ENCODE peak calls at places on chromosomes 11 and 22, in nine cellular contexts. Q is GM23338; E is mucosa of descending colon; H is CD8-positive, alpha-beta T cell; N is transverse colon; D is thoracic aorta; U is vagina; A is cardiac muscle cell; T is hepatocyte. Y is an unnamed sample. For H3K4me1, the result is how much of the 10 kb centered on the place peaks cover.

GRCh38 chr11:111452146-111452545 is 60.0 kb downstream of the BTG4 start:
- DNase-seq in Q (no peak), E (no peak), H (no peak), N (no peak), D (no peak), U (no peak), A (no peak), T (no peak), Y (no peak)

GRCh38 chr11:44310456-44311272 is 725 bp upstream of the ALX4 start:
- DNase-seq in Q (peak), E (no peak), H (no peak), N (no peak), D (no peak), U (no peak), A (no peak), T (no peak), Y (no peak)

GRCh38 chr22:46002757-46003270 is 25.9 kb upstream of the WNT7B start:
- DNase-seq in Q (no peak), E (no peak), H (no peak), N (no peak), D (no peak), U (no peak), A (no peak), T (no peak), Y (no peak)

GRCh38 chr11:128516886-128517285 is 70.5 kb downstream of the ETS1 start:
- DNase-seq in Q (no peak), E (no peak), H (no peak), N (no peak), D (no peak), U (no peak), A (no peak), T (no peak), Y (no peak)

GRCh38 chr22:37095113-37095512 is 14.4 kb downstream of the TMPRSS6 start:
- DNase-seq in Q (no peak), E (no peak), H (no peak), N (no peak), D (no peak), U (no peak), A (no peak), T (no peak), Y (no peak)

GRCh38 chr22:30830907-30831306 is 136.2 kb downstream of the OSBP2 start:
- DNase-seq in Q (peak), E (no peak), H (no peak), N (peak), D (no peak), U (no peak), A (no peak), T (no peak), Y (peak)

GRCh38 chr11:80107415-80107814 is 666.6 kb upstream of the TENM4 start:
- DNase-seq in Q (peak), E (no peak), H (no peak), N (no peak), D (no peak), U (no peak), A (no peak), T (no peak), Y (no peak)

GRCh38 chr11:2377511-2378443 is 667 bp downstream of the CD81 start:
- DNase-seq in Q (peak), E (peak), H (peak), N (peak), D (no peak), U (no peak), A (peak), T (peak), Y (peak)

GRCh38 chr11:64276653-64277431 is 7.6 kb downstream of the BAD start:
- DNase-seq in Q (no peak), E (peak), H (no peak), N (peak), D (no peak), U (no peak), A (no peak), T (no peak), Y (peak)

GRCh38 chr22:25551396-25551795 is 13.1 kb upstream of the GRK3 start:
- DNase-seq in Q (no peak), E (no peak), H (no peak), N (no peak), D (no peak), U (no peak), A (no peak), T (no peak), Y (no peak)

GRCh38 chr11:66728760-66729385 is at the start of gene SPTBN2:
- DNase-seq in Q (peak), E (peak), H (no peak), N (peak), D (no peak), U (no peak), A (peak), T (peak), Y (no peak)

GRCh38 chr11:7170431-7170830 is 81.3 kb upstream of the SYT9 start:
- DNase-seq in Q (no peak), E (no peak), H (no peak), N (no peak), D (no peak), U (no peak), A (no peak), T (no peak), Y (no peak)

GRCh38 chr11:7599209-7599608 is 74.1 kb downstream of the CYB5R2 start:
- DNase-seq in Q (no peak), E (no peak), H (no peak), N (no peak), D (no peak), U (no peak), A (no peak), T (no peak), Y (no peak)

GRCh38 chr22:41445171-41446056 is 1.2 kb downstream of the TOB2 start:
- DNase-seq in Q (peak), E (peak), H (peak), N (peak), D (no peak), U (no peak), A (peak), T (peak), Y (peak)

GRCh38 chr22:37419916-37420655 is 7.2 kb downstream of the ELFN2 start:
- DNase-seq in Q (peak), E (no peak), H (no peak), N (no peak), D (no peak), U (no peak), A (peak), T (peak), Y (no peak)

GRCh38 chr11:121198491-121198890 is 94.1 kb upstream of the SC5D start:
- DNase-seq in Q (peak), E (no peak), H (no peak), N (no peak), D (no peak), U (no peak), A (no peak), T (no peak), Y (no peak)

GRCh38 chr11:107929611-107930200 is 1.5 kb downstream of the RAB39A start:
- DNase-seq in Q (peak), E (no peak), H (no peak), N (no peak), D (no peak), U (no peak), A (no peak), T (no peak), Y (no peak)

GRCh38 chr11:6200975-6201374 is 2.0 kb downstream of the OR52W1 start:
- DNase-seq in Q (no peak), E (no peak), H (no peak), N (peak), D (no peak), U (no peak), A (no peak), T (no peak), Y (no peak)

GRCh38 chr11:70226967-70227366 is 23.9 kb downstream of the FADD start:
- DNase-seq in Q (peak), E (no peak), H (no peak), N (no peak), D (no peak), U (no peak), A (peak), T (no peak), Y (no peak)

GRCh38 chr22:21443057-21443734 is 24.0 kb upstream of the TMEM191C start:
- DNase-seq in Q (no peak), E (peak), H (no peak), N (no peak), D (no peak), U (no peak), A (no peak), T (no peak), Y (no peak)

GRCh38 chr11:18010977-18011586 is 1.8 kb downstream of the SERGEF start:
- DNase-seq in Q (no peak), E (no peak), H (no peak), N (no peak), D (no peak), U (no peak), A (no peak), T (no peak), Y (no peak)

GRCh38 chr22:38085056-38085455 is 1.1 kb upstream of the SLC16A8 start:
- DNase-seq in Q (no peak), E (no peak), H (no peak), N (no peak), D (no peak), U (no peak), A (no peak), T (no peak), Y (no peak)

GRCh38 chr22:22229683-22230420 is 14.7 kb upstream of the VPREB1 start:
- DNase-seq in Q (no peak), E (no peak), H (no peak), N (no peak), D (no peak), U (peak), A (no peak), T (no peak), Y (no peak)

GRCh38 chr22:49968831-49969661 is 8.5 kb downstream of the PIM3 start:
- DNase-seq in Q (no peak), E (peak), H (no peak), N (no peak), D (peak), U (peak), A (no peak), T (peak), Y (no peak)

DNA sequence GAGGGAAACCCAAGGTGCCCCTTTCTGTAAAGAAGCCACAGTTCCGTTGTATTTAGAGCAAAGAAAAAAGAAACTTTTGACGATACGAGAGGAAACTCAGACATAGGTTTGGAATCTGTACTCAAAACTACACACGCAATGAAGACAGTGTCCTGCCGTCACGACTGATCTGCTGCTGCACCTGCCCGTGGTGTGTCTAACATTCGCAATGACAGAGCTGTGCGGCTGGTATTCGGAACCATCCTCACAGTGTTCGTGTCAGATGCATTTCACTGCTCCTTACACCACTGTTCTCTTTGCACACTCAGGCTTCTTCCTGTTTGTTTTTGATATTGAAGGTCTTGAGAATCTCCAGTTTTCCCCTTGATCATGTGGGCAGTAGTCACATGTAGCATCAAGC is 84.8 kb downstream of the RTL6 start:
- DNase-seq in Q (no peak), E (peak), H (no peak), N (no peak), D (no peak), U (no peak), A (no peak), T (no peak), Y (no peak)
- H3K4me1 ChIP-seq in Q (under half), E (under half), H (under half), N (under half), D (under half), U (under half), A (under half), T (under half), Y (under half)

GRCh38 chr11:61881397-61881796 is 9.9 kb downstream of the FADS3 start:
- DNase-seq in Q (peak), E (no peak), H (no peak), N (no peak), D (no peak), U (no peak), A (no peak), T (no peak), Y (no peak)
- H3K4me1 ChIP-seq in Q (under half), E (under half), H (under half), N (under half), D (under half), U (under half), A (under half), T (under half), Y (under half)

GRCh38 chr22:20225693-20225966 is 42.5 kb downstream of the RTN4R start:
- DNase-seq in Q (no peak), E (no peak), H (no peak), N (no peak), D (no peak), U (no peak), A (no peak), T (no peak), Y (no peak)
- H3K4me1 ChIP-seq in Q (under half), E (under half), H (under half), N (under half), D (under half), U (under half), A (under half), T (under half), Y (under half)

GRCh38 chr11:134233729-134234179 is 9.3 kb downstream of the VPS26B start:
- DNase-seq in Q (no peak), E (no peak), H (no peak), N (no peak), D (no peak), U (peak), A (no peak), T (no peak), Y (no peak)
- H3K4me1 ChIP-seq in Q (under half), E (under half), H (under half), N (under half), D (under half), U (under half), A (under half), T (under half), Y (under half)

GRCh38 chr11:68335693-68336092 is 23.3 kb downstream of the LRP5 start:
- DNase-seq in Q (no peak), E (no peak), H (no peak), N (no peak), D (no peak), U (no peak), A (no peak), T (no peak), Y (no peak)

GRCh38 chr11:68333176-68333575 is 20.8 kb downstream of the LRP5 start:
- DNase-seq in Q (no peak), E (no peak), H (no peak), N (no peak), D (no peak), U (no peak), A (no peak), T (no peak), Y (no peak)

GRCh38 chr11:68332186-68332585 is 19.8 kb downstream of the LRP5 start:
- DNase-seq in Q (no peak), E (no peak), H (no peak), N (no peak), D (no peak), U (no peak), A (no peak), T (no peak), Y (no peak)

GRCh38 chr11:68337399-68337835 is 25.0 kb downstream of the LRP5 start:
- DNase-seq in Q (no peak), E (peak), H (no peak), N (no peak), D (no peak), U (no peak), A (no peak), T (no peak), Y (no peak)

GRCh38 chr11:68334923-68335322 is 22.5 kb downstream of the LRP5 start:
- DNase-seq in Q (no peak), E (no peak), H (no peak), N (no peak), D (no peak), U (no peak), A (no peak), T (no peak), Y (no peak)
- H3K4me1 ChIP-seq in Q (under half), E (under half), H (under half), N (under half), D (under half), U (half or more), A (under half), T (under half), Y (under half)

GRCh38 chr11:26084313-26084712 is 247.6 kb upstream of the ANO3 start:
- DNase-seq in Q (no peak), E (no peak), H (no peak), N (no peak), D (no peak), U (no peak), A (no peak), T (no peak), Y (no peak)
- H3K4me1 ChIP-seq in Q (under half), E (under half), H (under half), N (under half), D (under half), U (under half), A (under half), T (under half), Y (under half)

GRCh38 chr22:43014062-43014875 is 680 bp downstream of the PACSIN2 start:
- DNase-seq in Q (peak), E (peak), H (peak), N (peak), D (no peak), U (no peak), A (peak), T (peak), Y (peak)
- H3K4me1 ChIP-seq in Q (under half), E (under half), H (under half), N (half or more), D (under half), U (under half), A (under half), T (under half), Y (under half)

DNA sequence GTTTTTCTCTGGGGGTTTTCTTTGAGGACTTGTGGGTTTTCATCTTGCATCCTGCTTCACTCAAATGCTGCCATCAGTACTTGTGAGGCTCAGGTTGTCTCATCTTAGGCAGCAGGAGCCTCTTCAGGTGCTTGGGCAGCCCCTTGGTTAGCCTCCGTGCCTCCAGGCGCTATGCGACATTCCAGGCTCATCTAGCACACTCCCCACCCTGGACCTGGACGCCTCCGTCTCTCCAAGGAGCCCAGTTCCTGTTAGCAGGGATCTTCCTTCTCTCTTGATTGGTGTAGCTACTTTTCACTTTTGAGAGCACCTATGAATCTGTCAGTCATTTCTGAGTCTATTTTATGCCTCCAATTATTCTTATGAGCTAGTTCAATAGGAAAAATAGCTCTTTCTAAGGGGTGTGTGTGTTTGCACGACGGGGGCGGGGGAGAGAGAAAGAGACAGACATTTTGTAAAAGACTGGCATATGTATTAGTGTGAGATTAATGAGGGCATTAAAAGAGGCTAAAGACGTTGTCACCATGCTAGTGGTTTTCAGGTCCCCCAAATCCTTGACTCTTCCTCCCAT is 7.8 kb downstream of the TUBA8 start:
- DNase-seq in Q (no peak), E (no peak), H (no peak), N (no peak), D (no peak), U (no peak), A (no peak), T (no peak), Y (no peak)
- H3K4me1 ChIP-seq in Q (under half), E (under half), H (under half), N (under half), D (under half), U (under half), A (under half), T (under half), Y (under half)

GRCh38 chr11:12235549-12235944 is 125.2 kb downstream of the MICAL2 start:
- DNase-seq in Q (no peak), E (no peak), H (no peak), N (no peak), D (no peak), U (no peak), A (peak), T (peak), Y (no peak)
- H3K4me1 ChIP-seq in Q (under half), E (under half), H (under half), N (under half), D (half or more), U (under half), A (under half), T (under half), Y (under half)